ENCODE peak calls at places on chromosomes 3 and 15, in six cellular contexts. P, X, H, G, L and S are unnamed samples.
A peak's percentile ranks its signal among the peaks of the same experiment; 100 is the strongest.

GRCh38 chr15:55267401-55268053 is 22.1 kb downstream of the RAB27A start:
- DNase-seq in P (no peak), X (peak; percentile 50), H (peak; percentile 69), G (no peak), L (no peak), S (peak; percentile 55)

GRCh38 chr3:34207826-34208225 is 409.4 kb downstream of the PDCD6IP start:
- DNase-seq in P (no peak), X (no peak), H (no peak), G (no peak), L (no peak), S (peak; percentile 77)

GRCh38 chr15:59206623-59207183 is at the start of gene LDHAL6B:
- DNase-seq in P (no peak), X (no peak), H (no peak), G (no peak), L (no peak), S (no peak)

GRCh38 chr3:120569224-120569915 is 26.8 kb upstream of the NDUFB4 start:
- DNase-seq in P (no peak), X (no peak), H (no peak), G (no peak), L (no peak), S (no peak)

GRCh38 chr15:38651328-38652038 is 86.9 kb upstream of the RASGRP1 start:
- DNase-seq in P (no peak), X (no peak), H (peak; percentile 15), G (no peak), L (no peak), S (no peak)

GRCh38 chr15:90686435-90687218 is 30.5 kb upstream of the BLM start:
- DNase-seq in P (no peak), X (no peak), H (no peak), G (no peak), L (no peak), S (no peak)

GRCh38 chr3:101829066-101829830 is 20.1 kb upstream of the NFKBIZ start:
- DNase-seq in P (no peak), X (peak; percentile 42), H (peak; percentile 66), G (peak; percentile 78), L (peak; percentile 92), S (no peak)

GRCh38 chr15:62118446-62118964 is 46.6 kb downstream of the C2CD4B start:
- DNase-seq in P (no peak), X (no peak), H (no peak), G (no peak), L (no peak), S (peak; percentile 49)

GRCh38 chr15:31349233-31350141 is 22.9 kb downstream of the KLF13 start:
- DNase-seq in P (no peak), X (no peak), H (no peak), G (no peak), L (no peak), S (no peak)

GRCh38 chr15:78638658-78639314 is 2.2 kb downstream of the CHRNB4 start:
- DNase-seq in P (peak; percentile 31), X (peak; percentile 46), H (peak; percentile 53), G (no peak), L (no peak), S (peak; percentile 35)

GRCh38 chr15:90143176-90143655 is 40.9 kb upstream of the IDH2 start:
- DNase-seq in P (peak; percentile 57), X (peak; percentile 89), H (peak; percentile 85), G (peak; percentile 50), L (peak; percentile 82), S (peak; percentile 60)

GRCh38 chr3:147411235-147411607 is 2.1 kb downstream of the ZIC1 start:
- DNase-seq in P (no peak), X (no peak), H (no peak), G (no peak), L (no peak), S (no peak)
- H3K4me3 ChIP-seq in P (no peak overlapping the region), X (peak overlapping the region; percentile 40), H (no peak overlapping the region), G (peak overlapping the region; percentile 39), L (peak overlapping the region; percentile 9), S (no peak overlapping the region)

GRCh38 chr3:131421957-131422498 is 40.5 kb downstream of the NUDT16 start:
- DNase-seq in P (no peak), X (no peak), H (no peak), G (no peak), L (no peak), S (no peak)
- TF ChIP-seq POLR2AphosphoS5 in P (no peak), X (no peak), H (no peak), G (no peak), L (no peak), S (no peak)

GRCh38 chr15:47715856-47716445 is 1.4 kb upstream of the SEMA6D start:
- DNase-seq in P (no peak), X (no peak), H (no peak), G (no peak), L (no peak), S (peak; percentile 89)
- H3K4me3 ChIP-seq in P (no peak overlapping the region), X (no peak overlapping the region), H (no peak overlapping the region), G (peak overlapping the region; percentile 73), L (peak overlapping the region; percentile 72), S (no peak overlapping the region)

DNA sequence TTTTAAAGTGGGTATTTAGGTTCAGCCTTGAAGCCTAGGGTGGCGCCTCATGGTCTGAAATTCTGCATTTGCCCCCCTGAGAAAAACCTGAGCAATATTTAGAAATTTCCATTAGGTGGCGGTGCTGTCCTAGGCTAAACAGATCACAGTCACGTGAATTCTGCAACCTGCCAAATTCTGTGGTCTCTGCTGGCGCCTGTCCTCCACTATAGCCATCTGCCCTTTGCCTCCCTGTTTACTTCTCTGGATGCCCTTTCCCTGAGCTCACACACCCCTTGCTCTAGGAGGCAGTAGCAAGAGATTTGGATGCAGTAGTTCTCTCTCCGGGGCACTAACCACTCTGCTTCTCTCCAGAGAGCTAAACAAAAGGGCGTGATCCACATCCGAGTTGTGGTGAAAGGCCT is 9.1 kb downstream of the MRPS11 start:
- DNase-seq in P (peak; percentile 15), X (peak; percentile 45), H (no peak), G (no peak), L (no peak), S (peak; percentile 41)
- TF ChIP-seq POLR2AphosphoS5 in P (no peak), X (peak; percentile 13), H (no peak), G (no peak), L (no peak), S (no peak)

DNA sequence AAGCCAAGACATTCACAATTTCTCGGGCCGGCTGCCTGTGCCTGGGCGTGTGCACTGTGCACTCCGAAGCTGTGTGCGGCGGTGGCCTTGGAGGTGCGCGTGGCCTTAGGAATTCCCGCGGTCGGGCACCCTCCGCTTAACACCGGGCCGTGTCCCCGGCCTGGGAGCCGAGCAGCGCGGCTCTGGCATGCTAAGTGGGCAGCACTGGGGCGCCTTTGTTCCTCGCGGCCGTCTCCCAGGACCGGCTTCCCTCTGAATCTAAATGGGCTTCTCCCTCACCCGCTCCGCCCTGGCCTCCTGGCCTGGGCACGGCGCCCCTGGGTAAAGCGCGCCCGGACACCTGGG is 498 bp upstream of the ARNT2 start:
- DNase-seq in P (no peak), X (no peak), H (no peak), G (no peak), L (no peak), S (no peak)
- H3K4me3 ChIP-seq in P (peak overlapping the region; percentile 54), X (peak overlapping the region; percentile 63), H (no peak overlapping the region), G (peak overlapping the region; percentile 63), L (peak overlapping the region; percentile 58), S (no peak overlapping the region)

GRCh38 chr3:46453526-46454208 is 11.0 kb downstream of the LTF start:
- DNase-seq in P (no peak), X (no peak), H (no peak), G (no peak), L (no peak), S (no peak)

GRCh38 chr3:46455231-46456115 is 9.2 kb downstream of the LTF start:
- DNase-seq in P (no peak), X (no peak), H (no peak), G (no peak), L (no peak), S (no peak)

GRCh38 chr3:46454209-46454595 is 10.5 kb downstream of the LTF start:
- DNase-seq in P (no peak), X (no peak), H (no peak), G (no peak), L (no peak), S (no peak)

GRCh38 chr3:46454606-46455005 is 10.1 kb downstream of the LTF start:
- DNase-seq in P (no peak), X (no peak), H (no peak), G (no peak), L (no peak), S (no peak)

DNA sequence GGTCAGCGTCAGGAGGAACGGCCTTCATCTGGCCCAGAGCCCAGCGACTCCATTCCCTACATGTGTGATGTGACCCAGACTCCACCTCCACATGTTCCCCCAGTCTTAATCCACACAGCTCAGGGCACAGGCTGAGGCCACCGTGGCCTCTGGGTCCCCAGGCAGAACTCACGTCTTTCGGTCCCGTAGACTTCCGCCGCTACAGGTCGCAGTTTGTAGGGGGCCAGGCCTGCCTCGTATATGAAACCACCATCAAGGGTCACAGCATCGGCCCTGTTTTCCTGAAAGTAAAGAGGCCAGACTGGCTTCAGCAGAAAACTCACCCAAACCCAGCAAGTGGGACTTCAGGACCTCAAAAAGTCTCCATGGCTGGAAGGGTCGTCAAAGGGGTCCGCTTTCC is 8.6 kb downstream of the LTF start:
- DNase-seq in P (no peak), X (no peak), H (no peak), G (no peak), L (no peak), S (no peak)
- TF ChIP-seq POLR2AphosphoS5 in P (no peak), X (no peak), H (no peak), G (no peak), L (no peak), S (no peak)

GRCh38 chr3:112315791-112316190 is 17.2 kb upstream of the CD200 start:
- DNase-seq in P (no peak), X (no peak), H (no peak), G (no peak), L (no peak), S (no peak)

GRCh38 chr3:112319516-112320276 is 13.3 kb upstream of the CD200 start:
- DNase-seq in P (no peak), X (no peak), H (no peak), G (no peak), L (no peak), S (no peak)

GRCh38 chr3:112321867-112322652 is 10.9 kb upstream of the CD200 start:
- DNase-seq in P (no peak), X (no peak), H (no peak), G (no peak), L (no peak), S (no peak)

DNA sequence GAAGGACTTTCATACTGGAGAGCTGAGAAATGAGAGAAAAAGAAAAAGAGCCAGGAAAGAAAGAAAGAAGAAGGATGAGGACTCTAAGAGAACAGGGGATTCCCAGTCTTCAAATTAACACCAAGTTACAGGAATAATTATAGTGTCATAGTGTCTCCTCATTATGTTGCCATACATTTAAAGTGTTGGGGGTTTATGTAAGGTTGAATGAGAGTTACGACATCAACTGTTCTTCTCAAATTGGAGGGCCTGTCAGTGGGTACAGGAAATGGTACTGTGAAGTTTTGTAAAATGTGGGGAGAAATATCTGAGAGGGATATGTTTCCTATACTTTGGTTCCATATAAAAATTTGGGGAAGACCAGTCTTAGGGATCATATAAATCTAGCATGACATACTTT is 12.3 kb upstream of the CD200 start:
- DNase-seq in P (no peak), X (no peak), H (no peak), G (no peak), L (no peak), S (no peak)
- H3K4me3 ChIP-seq in P (no peak overlapping the region), X (no peak overlapping the region), H (no peak overlapping the region), G (no peak overlapping the region), L (no peak overlapping the region), S (no peak overlapping the region)